ENCODE peak calls at places on chromosome 19, in nine cellular contexts. O is foreskin melanocyte; J is endodermal cell; D is effector memory CD4-positive, alpha-beta T cell; E is GM20000; Z is NCI-H1105; A is uterus; N is astrocyte of the hippocampus; G is right lobe of liver. M is an unnamed sample.

GRCh38 chr19:31235806-31236205 is 113.4 kb downstream of the TSHZ3 start:
- DNase-seq in A (no peak), N (no peak), E (no peak), G (no peak), Z (no peak), O (no peak), J (no peak), D (no peak), M (no peak)

GRCh38 chr19:35907377-35907745 is 734 bp downstream of the TYROBP start:
- DNase-seq in N (no peak), A (no peak), E (no peak), D (no peak), G (no peak), Z (no peak), O (no peak), J (no peak), M (no peak)

GRCh38 chr19:741506-742131 is 9.3 kb upstream of the MISP start:
- DNase-seq in G (no peak), D (no peak), O (no peak), J (peak), N (no peak), E (no peak), A (no peak), Z (no peak), M (peak)

GRCh38 chr19:29655648-29656335 is 9.5 kb upstream of the PLEKHF1 start:
- DNase-seq in Z (no peak), G (no peak), D (no peak), E (no peak), A (no peak), O (no peak), J (no peak), N (no peak), M (no peak)

GRCh38 chr19:3289971-3290569 is 65.6 kb downstream of the CELF5 start:
- DNase-seq in G (no peak), D (no peak), O (no peak), E (no peak), N (no peak), Z (no peak), A (no peak), J (no peak), M (no peak)

GRCh38 chr19:10254244-10254643 is 2.2 kb downstream of the MRPL4 start:
- DNase-seq in N (no peak), Z (no peak), D (no peak), E (no peak), O (no peak), A (no peak), J (peak), G (no peak), M (no peak)

GRCh38 chr19:802497-802887 is 5.2 kb downstream of the PTBP1 start:
- DNase-seq in Z (no peak), J (no peak), O (no peak), G (no peak), N (peak), D (no peak), E (no peak), A (no peak), M (no peak)

GRCh38 chr19:34173145-34173956 is 1.0 kb downstream of the LSM14A start:
- DNase-seq in D (peak), O (no peak), N (no peak), A (peak), Z (no peak), E (no peak), G (peak), J (peak), M (peak)

GRCh38 chr19:18590273-18591272 is 2.0 kb downstream of the REX1BD start:
- DNase-seq in Z (peak), O (no peak), J (peak), E (peak), N (peak), A (no peak), G (no peak), D (no peak), M (no peak)

GRCh38 chr19:3149526-3150505 is 14.0 kb downstream of the GNA15 start:
- DNase-seq in N (no peak), D (no peak), E (no peak), J (no peak), Z (no peak), G (no peak), O (no peak), A (no peak), M (no peak)

GRCh38 chr19:30564551-30565011 is 192.4 kb downstream of the ZNF536 start:
- DNase-seq in Z (no peak), J (no peak), G (no peak), A (no peak), D (no peak), E (no peak), O (peak), N (no peak), M (no peak)

GRCh38 chr19:55638864-55639359 is 1.9 kb upstream of the ZNF580 start:
- DNase-seq in G (no peak), J (peak), O (peak), D (no peak), Z (no peak), N (peak), E (no peak), A (no peak), M (peak)

GRCh38 chr19:34225659-34226015 is 28.7 kb upstream of the GARRE1 start:
- DNase-seq in D (no peak), A (no peak), Z (no peak), E (no peak), O (no peak), J (no peak), G (no peak), N (no peak), M (no peak)

GRCh38 chr19:54164369-54165068 is 5.0 kb upstream of the LENG1 start:
- DNase-seq in E (no peak), J (peak), D (peak), G (peak), N (peak), O (no peak), Z (no peak), A (peak), M (no peak)

GRCh38 chr19:17797397-17798201 is 2.7 kb downstream of the B3GNT3 start:
- DNase-seq in Z (no peak), J (no peak), N (no peak), D (no peak), G (peak), O (no peak), A (no peak), E (no peak), M (no peak)

GRCh38 chr19:18119243-18120105 is 21.9 kb downstream of the MAST3 start:
- DNase-seq in J (no peak), Z (no peak), N (no peak), G (no peak), O (no peak), D (peak), E (peak), A (no peak), M (no peak)

GRCh38 chr19:1416014-1416841 is 8.8 kb downstream of the DAZAP1 start:
- DNase-seq in N (peak), J (no peak), D (no peak), Z (no peak), A (no peak), O (no peak), G (no peak), E (no peak), M (no peak)

GRCh38 chr19:38912600-38913514 is 871 bp upstream of the CCER2 start:
- DNase-seq in J (no peak), A (no peak), N (no peak), D (no peak), G (no peak), E (no peak), Z (no peak), O (no peak), M (peak)

GRCh38 chr19:56507446-56508281 is at the start of gene ZNF471:
- DNase-seq in O (peak), A (peak), J (peak), D (peak), Z (peak), E (peak), N (peak), G (peak), M (peak)

GRCh38 chr19:6947745-6948144 is 60.4 kb downstream of the ADGRE1 start:
- DNase-seq in O (no peak), J (no peak), Z (no peak), A (no peak), N (peak), E (peak), G (no peak), D (no peak), M (peak)

GRCh38 chr19:52689804-52690394 is 44.9 kb downstream of the ZNF611 start:
- DNase-seq in J (peak), D (no peak), Z (peak), E (no peak), O (no peak), G (peak), A (peak), N (peak), M (no peak)

GRCh38 chr19:12065100-12065538 is 588 bp downstream of the ZNF844 start:
- DNase-seq in O (peak), G (no peak), J (no peak), N (peak), A (no peak), D (no peak), Z (no peak), E (peak), M (no peak)

GRCh38 chr19:53906211-53907192 is 2.6 kb upstream of the CACNG7 start:
- DNase-seq in O (no peak), A (no peak), D (peak), G (peak), J (peak), N (peak), E (peak), Z (no peak), M (no peak)

GRCh38 chr19:34366670-34367423 is 1.9 kb downstream of the GPI start:
- DNase-seq in J (no peak), Z (no peak), A (no peak), G (no peak), D (no peak), O (no peak), E (no peak), N (peak), M (no peak)

GRCh38 chr19:18045307-18046013 is 37.5 kb downstream of the ARRDC2 start:
- DNase-seq in E (no peak), A (no peak), N (no peak), O (no peak), D (no peak), J (no peak), Z (no peak), G (no peak), M (no peak)

GRCh38 chr19:33427801-33428626 is 54.5 kb downstream of the CEBPG start:
- DNase-seq in G (peak), Z (no peak), D (no peak), J (no peak), N (no peak), O (no peak), A (no peak), E (no peak), M (no peak)

GRCh38 chr19:5298502-5298901 is 42.1 kb downstream of the PTPRS start:
- DNase-seq in A (no peak), J (no peak), O (no peak), N (no peak), D (no peak), Z (no peak), G (no peak), E (no peak), M (no peak)

GRCh38 chr19:30406220-30406944 is 34.2 kb downstream of the ZNF536 start:
- DNase-seq in O (peak), J (peak), Z (no peak), E (peak), A (no peak), N (peak), D (no peak), G (no peak), M (peak)

GRCh38 chr19:29639086-29639485 is 26.2 kb upstream of the PLEKHF1 start:
- DNase-seq in O (no peak), D (no peak), J (no peak), A (no peak), N (no peak), E (no peak), Z (no peak), G (no peak), M (no peak)

GRCh38 chr19:13692096-13692495 is 72.2 kb upstream of the MRI1 start:
- DNase-seq in D (no peak), J (no peak), O (no peak), E (no peak), G (no peak), N (peak), A (no peak), Z (peak), M (no peak)

GRCh38 chr19:16608290-16608704 is 19.7 kb downstream of the MED26 start:
- DNase-seq in A (peak), D (no peak), E (no peak), J (no peak), O (no peak), N (peak), G (no peak), Z (no peak), M (no peak)

GRCh38 chr19:36009220-36009619 is 607 bp upstream of the SYNE4 start:
- DNase-seq in D (no peak), Z (peak), N (peak), E (peak), O (peak), A (peak), J (peak), G (peak), M (no peak)

GRCh38 chr19:16115309-16116039 is 3.8 kb downstream of the RAB8A start:
- DNase-seq in J (no peak), E (no peak), Z (no peak), D (no peak), A (no peak), N (peak), O (no peak), G (no peak), M (no peak)

GRCh38 chr19:48400018-48400742 is 6.7 kb downstream of the GRIN2D start:
- DNase-seq in J (peak), G (no peak), Z (no peak), E (peak), N (peak), O (peak), A (no peak), D (peak), M (no peak)

M was measured in KBM-7.